ENCODE peak calls at places on chromosomes 11 and 22, in eight cellular contexts. S is breast epithelium, G is NCI-H1417, R is left colon, X is NCI-H1105 treated with DMSO at 0.1 percent for 48 hours, Z is A549, E is brain microvascular endothelial cell, D is mesendoderm. M is an unnamed sample.

GRCh38 chr22:49590851-49591445 is 236.7 kb downstream of the BRD1 start:
- DNase-seq in S (no peak), G (no peak), R (no peak), X (no peak), Z (no peak), E (no peak), D (no peak), M (no peak)

GRCh38 chr22:37776639-37777005 is 31.1 kb upstream of the GCAT start:
- DNase-seq in S (no peak), G (no peak), R (no peak), X (no peak), Z (no peak), E (no peak), D (no peak), M (no peak)

GRCh38 chr11:99069831-99070444 is 49.2 kb downstream of the CNTN5 start:
- DNase-seq in S (peak; percentile 19), G (peak; percentile 93), R (peak; percentile 8), X (peak; percentile 88), Z (no peak), E (peak; percentile 26), D (peak; percentile 75), M (peak; percentile 4)

GRCh38 chr11:65718531-65718930 is 2.1 kb downstream of the RNASEH2C start:
- DNase-seq in S (no peak), G (no peak), R (no peak), X (no peak), Z (no peak), E (no peak), D (no peak), M (no peak)

GRCh38 chr22:46010177-46010867 is 33.4 kb upstream of the WNT7B start:
- DNase-seq in S (no peak), G (no peak), R (no peak), X (no peak), Z (no peak), E (no peak), D (no peak), M (no peak)

GRCh38 chr22:45163074-45163416 is 680 bp upstream of the NUP50 start:
- DNase-seq in S (no peak), G (no peak), R (no peak), X (peak; percentile 35), Z (peak; percentile 8), E (no peak), D (peak; percentile 66), M (peak; percentile 31)

GRCh38 chr11:114178656-114179055 is 117.5 kb upstream of the NNMT start:
- DNase-seq in S (no peak), G (no peak), R (no peak), X (no peak), Z (no peak), E (no peak), D (no peak), M (no peak)

GRCh38 chr11:95831198-95831883 is 41.0 kb downstream of the CEP57 start:
- DNase-seq in S (no peak), G (peak; percentile 73), R (no peak), X (no peak), Z (no peak), E (peak; percentile 31), D (peak; percentile 31), M (no peak)

GRCh38 chr11:124536520-124536919 is 6.9 kb downstream of the OR8B12 start:
- DNase-seq in S (peak; percentile 90), G (no peak), R (no peak), X (no peak), Z (no peak), E (peak; percentile 99), D (peak; percentile 98), M (no peak)

GRCh38 chr22:24703101-24703500 is 71.4 kb downstream of the PIWIL3 start:
- DNase-seq in S (no peak), G (peak; percentile 10), R (peak; percentile 48), X (peak; percentile 63), Z (no peak), E (no peak), D (no peak), M (no peak)

GRCh38 chr11:122430490-122430889 is 225.0 kb upstream of the UBASH3B start:
- DNase-seq in S (no peak), G (no peak), R (no peak), X (no peak), Z (no peak), E (no peak), D (no peak), M (no peak)

GRCh38 chr22:37201066-37201820 is 11.0 kb downstream of the SSTR3 start:
- DNase-seq in S (no peak), G (no peak), R (no peak), X (no peak), Z (no peak), E (no peak), D (no peak), M (no peak)

GRCh38 chr11:119483341-119483880 is 60.4 kb upstream of the THY1 start:
- DNase-seq in S (peak; percentile 14), G (no peak), R (no peak), X (no peak), Z (no peak), E (no peak), D (no peak), M (no peak)

GRCh38 chr11:45959851-45960250 is 37.4 kb downstream of the LARGE2 start:
- DNase-seq in S (no peak), G (no peak), R (no peak), X (no peak), Z (no peak), E (no peak), D (no peak), M (no peak)

GRCh38 chr11:64447717-64448598 is 89.0 kb downstream of the RPS6KA4 start:
- DNase-seq in S (peak; percentile 25), G (peak; percentile 74), R (peak; percentile 47), X (peak; percentile 10), Z (no peak), E (peak; percentile 7), D (peak; percentile 15), M (no peak)

GRCh38 chr11:121426476-121427454 is 25.3 kb upstream of the SORL1 start:
- DNase-seq in S (no peak), G (peak; percentile 62), R (peak; percentile 72), X (peak; percentile 27), Z (peak; percentile 13), E (no peak), D (peak; percentile 56), M (peak; percentile 47)

GRCh38 chr11:61725632-61726280 is 26.7 kb upstream of the MYRF start:
- DNase-seq in S (no peak), G (no peak), R (no peak), X (no peak), Z (no peak), E (peak; percentile 24), D (no peak), M (no peak)

GRCh38 chr11:17528906-17529813 is 15.1 kb downstream of the USH1C start:
- DNase-seq in S (no peak), G (peak; percentile 18), R (no peak), X (peak; percentile 88), Z (no peak), E (no peak), D (no peak), M (no peak)

GRCh38 chr11:35058318-35058717 is 80.7 kb upstream of the CD44 start:
- DNase-seq in S (no peak), G (no peak), R (no peak), X (no peak), Z (no peak), E (no peak), D (peak; percentile 26), M (no peak)

GRCh38 chr22:39087881-39088687 is 9.0 kb upstream of the APOBEC3H start:
- DNase-seq in S (no peak), G (peak; percentile 61), R (no peak), X (peak; percentile 7), Z (no peak), E (no peak), D (peak; percentile 54), M (no peak)

GRCh38 chr22:48901324-48901723 is 926.3 kb downstream of the BRD1 start:
- DNase-seq in S (no peak), G (no peak), R (no peak), X (no peak), Z (no peak), E (no peak), D (no peak), M (no peak)

GRCh38 chr11:125079151-125079877 is 16.2 kb downstream of the SLC37A2 start:
- DNase-seq in S (no peak), G (no peak), R (no peak), X (no peak), Z (no peak), E (peak; percentile 13), D (no peak), M (no peak)

GRCh38 chr11:73866586-73866996 is 10.1 kb downstream of the COA4 start:
- DNase-seq in S (no peak), G (no peak), R (peak; percentile 17), X (no peak), Z (peak; percentile 34), E (peak; percentile 79), D (peak; percentile 66), M (peak; percentile 20)

GRCh38 chr22:22721681-22722309 is 77.4 kb downstream of the GGTLC2 start:
- DNase-seq in S (no peak), G (no peak), R (no peak), X (no peak), Z (no peak), E (peak; percentile 53), D (no peak), M (no peak)

GRCh38 chr11:17658211-17658610 is 61.2 kb upstream of the MYOD1 start:
- DNase-seq in S (no peak), G (no peak), R (no peak), X (no peak), Z (no peak), E (no peak), D (no peak), M (no peak)

GRCh38 chr11:67615455-67616430 is 9.0 kb downstream of the NDUFV1 start:
- DNase-seq in S (no peak), G (peak; percentile 67), R (peak; percentile 69), X (peak; percentile 1), Z (peak; percentile 71), E (no peak), D (peak; percentile 81), M (no peak)

GRCh38 chr11:80638296-80638695 is 1197.5 kb upstream of the TENM4 start:
- DNase-seq in S (no peak), G (no peak), R (no peak), X (no peak), Z (no peak), E (no peak), D (no peak), M (no peak)

GRCh38 chr11:33461319-33461718 is 204.1 kb downstream of the HIPK3 start:
- DNase-seq in S (no peak), G (no peak), R (no peak), X (no peak), Z (no peak), E (no peak), D (peak; percentile 35), M (no peak)

GRCh38 chr22:43739851-43740250 is 72.3 kb downstream of the EFCAB6 start:
- DNase-seq in S (no peak), G (no peak), R (no peak), X (no peak), Z (no peak), E (no peak), D (no peak), M (no peak)

GRCh38 chr22:36929621-36930020 is 16.2 kb downstream of the CSF2RB start:
- DNase-seq in S (no peak), G (no peak), R (no peak), X (no peak), Z (no peak), E (no peak), D (no peak), M (no peak)